ENCODE peak calls at places on chromosome 5, in eight cellular contexts. One of them, this sample, is unnamed.
A peak's percentile ranks its signal among the peaks of the same experiment; 100 is the strongest.

GRCh38 chr5:118249386-118249785 is 739.0 kb downstream of the DTWD2 start:
- DNase-seq in stimulated activated naive CD8-positive, alpha-beta T cell treated with anti-CD3 and anti-CD28 coated beads, Interleukin-15, amount 100 ng/mL, for 72 hours: no peak
- DNase-seq in amniotic stem cell: no peak
- DNase-seq in mesenchymal stem cell: no peak
- DNase-seq in A549: no peak
- DNase-seq in stomach: no peak
- DNase-seq in NCI-H510A treated with DMSO at 0.1 percent for 48 hours: no peak
- DNase-seq in suprapubic skin: no peak
- DNase-seq in this sample: no peak

GRCh38 chr5:2608391-2608790 is 143.1 kb downstream of the IRX2 start:
- DNase-seq in stimulated activated naive CD8-positive, alpha-beta T cell treated with anti-CD3 and anti-CD28 coated beads, Interleukin-15, amount 100 ng/mL, for 72 hours: no peak
- DNase-seq in amniotic stem cell: no peak
- DNase-seq in mesenchymal stem cell: no peak
- DNase-seq in A549: no peak
- DNase-seq in stomach: no peak
- DNase-seq in NCI-H510A treated with DMSO at 0.1 percent for 48 hours: no peak
- DNase-seq in suprapubic skin: no peak
- DNase-seq in this sample: no peak

GRCh38 chr5:177116631-177117373 is 16.8 kb upstream of the NSD1 start:
- DNase-seq in stimulated activated naive CD8-positive, alpha-beta T cell treated with anti-CD3 and anti-CD28 coated beads, Interleukin-15, amount 100 ng/mL, for 72 hours: peak; percentile 90
- DNase-seq in amniotic stem cell: no peak
- DNase-seq in mesenchymal stem cell: no peak
- DNase-seq in A549: no peak
- DNase-seq in stomach: peak; percentile 89
- DNase-seq in NCI-H510A treated with DMSO at 0.1 percent for 48 hours: no peak
- DNase-seq in suprapubic skin: peak; percentile 96
- DNase-seq in this sample: no peak

GRCh38 chr5:135651156-135651555 is 72.4 kb upstream of the CXCL14 start:
- DNase-seq in stimulated activated naive CD8-positive, alpha-beta T cell treated with anti-CD3 and anti-CD28 coated beads, Interleukin-15, amount 100 ng/mL, for 72 hours: no peak
- DNase-seq in amniotic stem cell: no peak
- DNase-seq in mesenchymal stem cell: peak; percentile 13
- DNase-seq in A549: no peak
- DNase-seq in stomach: no peak
- DNase-seq in NCI-H510A treated with DMSO at 0.1 percent for 48 hours: no peak
- DNase-seq in suprapubic skin: no peak
- DNase-seq in this sample: no peak

GRCh38 chr5:32984851-32985250 is 273.7 kb downstream of the NPR3 start:
- DNase-seq in stimulated activated naive CD8-positive, alpha-beta T cell treated with anti-CD3 and anti-CD28 coated beads, Interleukin-15, amount 100 ng/mL, for 72 hours: no peak
- DNase-seq in amniotic stem cell: no peak
- DNase-seq in mesenchymal stem cell: no peak
- DNase-seq in A549: no peak
- DNase-seq in stomach: no peak
- DNase-seq in NCI-H510A treated with DMSO at 0.1 percent for 48 hours: no peak
- DNase-seq in suprapubic skin: no peak
- DNase-seq in this sample: no peak

GRCh38 chr5:69414885-69415583 is at the start of gene MARVELD2:
- DNase-seq in stimulated activated naive CD8-positive, alpha-beta T cell treated with anti-CD3 and anti-CD28 coated beads, Interleukin-15, amount 100 ng/mL, for 72 hours: peak; percentile 40
- DNase-seq in amniotic stem cell: peak; percentile 31
- DNase-seq in mesenchymal stem cell: peak; percentile 51
- DNase-seq in A549: peak; percentile 77
- DNase-seq in stomach: peak; percentile 96
- DNase-seq in NCI-H510A treated with DMSO at 0.1 percent for 48 hours: peak; percentile 76
- DNase-seq in suprapubic skin: peak; percentile 85
- DNase-seq in this sample: no peak

GRCh38 chr5:108380531-108381021 is 1.3 kb downstream of the FBXL17 start:
- DNase-seq in stimulated activated naive CD8-positive, alpha-beta T cell treated with anti-CD3 and anti-CD28 coated beads, Interleukin-15, amount 100 ng/mL, for 72 hours: peak; percentile 80
- DNase-seq in amniotic stem cell: no peak
- DNase-seq in mesenchymal stem cell: peak; percentile 69
- DNase-seq in A549: peak; percentile 26
- DNase-seq in stomach: peak; percentile 29
- DNase-seq in NCI-H510A treated with DMSO at 0.1 percent for 48 hours: no peak
- DNase-seq in suprapubic skin: no peak
- DNase-seq in this sample: no peak

GRCh38 chr5:151675225-151675955 is 11.3 kb downstream of the SPARC start:
- DNase-seq in stimulated activated naive CD8-positive, alpha-beta T cell treated with anti-CD3 and anti-CD28 coated beads, Interleukin-15, amount 100 ng/mL, for 72 hours: no peak
- DNase-seq in amniotic stem cell: no peak
- DNase-seq in mesenchymal stem cell: peak; percentile 73
- DNase-seq in A549: no peak
- DNase-seq in stomach: no peak
- DNase-seq in NCI-H510A treated with DMSO at 0.1 percent for 48 hours: no peak
- DNase-seq in suprapubic skin: no peak
- DNase-seq in this sample: no peak

GRCh38 chr5:155040984-155041383 is 27.4 kb downstream of the KIF4B start:
- DNase-seq in stimulated activated naive CD8-positive, alpha-beta T cell treated with anti-CD3 and anti-CD28 coated beads, Interleukin-15, amount 100 ng/mL, for 72 hours: no peak
- DNase-seq in amniotic stem cell: no peak
- DNase-seq in mesenchymal stem cell: no peak
- DNase-seq in A549: no peak
- DNase-seq in stomach: no peak
- DNase-seq in NCI-H510A treated with DMSO at 0.1 percent for 48 hours: no peak
- DNase-seq in suprapubic skin: no peak
- DNase-seq in this sample: no peak

GRCh38 chr5:160233215-160233614 is 3.9 kb downstream of the FABP6 start:
- DNase-seq in stimulated activated naive CD8-positive, alpha-beta T cell treated with anti-CD3 and anti-CD28 coated beads, Interleukin-15, amount 100 ng/mL, for 72 hours: no peak
- DNase-seq in amniotic stem cell: no peak
- DNase-seq in mesenchymal stem cell: no peak
- DNase-seq in A549: no peak
- DNase-seq in stomach: no peak
- DNase-seq in NCI-H510A treated with DMSO at 0.1 percent for 48 hours: no peak
- DNase-seq in suprapubic skin: no peak
- DNase-seq in this sample: no peak

GRCh38 chr5:1884638-1885475 is 2.1 kb upstream of the IRX4 start:
- DNase-seq in stimulated activated naive CD8-positive, alpha-beta T cell treated with anti-CD3 and anti-CD28 coated beads, Interleukin-15, amount 100 ng/mL, for 72 hours: no peak
- DNase-seq in amniotic stem cell: no peak
- DNase-seq in mesenchymal stem cell: no peak
- DNase-seq in A549: no peak
- DNase-seq in stomach: no peak
- DNase-seq in NCI-H510A treated with DMSO at 0.1 percent for 48 hours: no peak
- DNase-seq in suprapubic skin: no peak
- DNase-seq in this sample: no peak

GRCh38 chr5:132468665-132469379 is 21.8 kb downstream of the IRF1 start:
- DNase-seq in stimulated activated naive CD8-positive, alpha-beta T cell treated with anti-CD3 and anti-CD28 coated beads, Interleukin-15, amount 100 ng/mL, for 72 hours: no peak
- DNase-seq in amniotic stem cell: no peak
- DNase-seq in mesenchymal stem cell: no peak
- DNase-seq in A549: no peak
- DNase-seq in stomach: peak; percentile 23
- DNase-seq in NCI-H510A treated with DMSO at 0.1 percent for 48 hours: no peak
- DNase-seq in suprapubic skin: peak; percentile 13
- DNase-seq in this sample: no peak

GRCh38 chr5:161305601-161306000 is 240.9 kb downstream of the GABRB2 start:
- DNase-seq in stimulated activated naive CD8-positive, alpha-beta T cell treated with anti-CD3 and anti-CD28 coated beads, Interleukin-15, amount 100 ng/mL, for 72 hours: no peak
- DNase-seq in amniotic stem cell: no peak
- DNase-seq in mesenchymal stem cell: no peak
- DNase-seq in A549: no peak
- DNase-seq in stomach: no peak
- DNase-seq in NCI-H510A treated with DMSO at 0.1 percent for 48 hours: no peak
- DNase-seq in suprapubic skin: no peak
- DNase-seq in this sample: no peak